ENCODE peak calls at places on chromosome 15, in seven cellular contexts. P, J, O, I, M, F and S are unnamed samples.

GRCh38 chr15:87219650-87220615 is 1036.6 kb downstream of the NTRK3 start:
- DNase-seq in P (no peak), J (no peak), O (peak), I (no peak), M (no peak), F (no peak), S (no peak)

GRCh38 chr15:65008989-65009388 is 19.3 kb upstream of the SPG21 start:
- DNase-seq in P (peak), J (no peak), O (no peak), I (no peak), M (no peak), F (no peak), S (no peak)

GRCh38 chr15:80176443-80176842 is 23.6 kb downstream of the FAH start:
- DNase-seq in P (no peak), J (peak), O (no peak), I (no peak), M (no peak), F (peak), S (no peak)

GRCh38 chr15:72919936-72920455 is 132.3 kb upstream of the NEO1 start:
- DNase-seq in P (no peak), J (no peak), O (no peak), I (no peak), M (no peak), F (no peak), S (no peak)

GRCh38 chr15:58309993-58310928 is 121.5 kb upstream of the LIPC start:
- DNase-seq in P (no peak), J (peak), O (no peak), I (no peak), M (no peak), F (peak), S (no peak)

GRCh38 chr15:64623347-64624024 is 151.9 kb downstream of the RBPMS2 start:
- DNase-seq in P (no peak), J (no peak), O (no peak), I (no peak), M (no peak), F (no peak), S (no peak)

GRCh38 chr15:38587214-38587613 is 22.6 kb upstream of the RASGRP1 start:
- DNase-seq in P (no peak), J (no peak), O (no peak), I (no peak), M (no peak), F (no peak), S (no peak)

GRCh38 chr15:73700041-73700842 is 16.1 kb downstream of the CD276 start:
- DNase-seq in P (peak), J (peak), O (no peak), I (peak), M (peak), F (peak), S (peak)

GRCh38 chr15:79221696-79222095 is 60.8 kb upstream of the ANKRD34C start:
- DNase-seq in P (no peak), J (no peak), O (no peak), I (no peak), M (no peak), F (no peak), S (no peak)

GRCh38 chr15:63601026-63601726 is 4.0 kb downstream of the FBXL22 start:
- DNase-seq in P (peak), J (no peak), O (peak), I (peak), M (peak), F (no peak), S (no peak)

GRCh38 chr15:94416829-94417228 is 185.5 kb downstream of the MCTP2 start:
- DNase-seq in P (no peak), J (no peak), O (no peak), I (no peak), M (no peak), F (no peak), S (no peak)

GRCh38 chr15:94414921-94415320 is 183.6 kb downstream of the MCTP2 start:
- DNase-seq in P (no peak), J (no peak), O (no peak), I (no peak), M (no peak), F (no peak), S (no peak)

GRCh38 chr15:94412979-94413741 is 181.8 kb downstream of the MCTP2 start:
- DNase-seq in P (peak), J (no peak), O (no peak), I (peak), M (peak), F (no peak), S (no peak)

DNA sequence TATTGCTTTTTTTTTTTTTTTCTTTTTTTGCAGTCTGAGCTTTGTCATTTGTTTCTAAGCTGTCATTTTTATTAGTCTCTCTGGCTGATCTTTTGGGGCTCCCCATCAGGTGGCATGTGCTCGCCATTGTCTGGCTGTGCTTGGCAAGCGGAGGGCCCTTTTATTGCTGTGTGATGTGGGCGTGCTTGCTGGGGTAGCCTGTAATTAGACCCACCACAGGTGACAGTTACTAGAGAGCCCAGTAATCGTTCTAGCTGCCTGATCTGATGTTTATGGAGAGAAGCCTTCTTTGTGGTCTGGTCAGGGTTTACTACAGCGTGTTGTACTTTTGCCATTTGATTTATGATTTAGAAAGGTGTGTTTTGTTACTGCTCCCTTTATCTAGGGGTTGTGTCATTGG is 179.9 kb downstream of the MCTP2 start:
- DNase-seq in P (no peak), J (no peak), O (no peak), I (no peak), M (no peak), F (no peak), S (no peak)
- TF ChIP-seq POLR2AphosphoS5 in P (no peak), J (no peak), O (no peak), I (no peak), M (no peak), F (no peak), S (no peak)

DNA sequence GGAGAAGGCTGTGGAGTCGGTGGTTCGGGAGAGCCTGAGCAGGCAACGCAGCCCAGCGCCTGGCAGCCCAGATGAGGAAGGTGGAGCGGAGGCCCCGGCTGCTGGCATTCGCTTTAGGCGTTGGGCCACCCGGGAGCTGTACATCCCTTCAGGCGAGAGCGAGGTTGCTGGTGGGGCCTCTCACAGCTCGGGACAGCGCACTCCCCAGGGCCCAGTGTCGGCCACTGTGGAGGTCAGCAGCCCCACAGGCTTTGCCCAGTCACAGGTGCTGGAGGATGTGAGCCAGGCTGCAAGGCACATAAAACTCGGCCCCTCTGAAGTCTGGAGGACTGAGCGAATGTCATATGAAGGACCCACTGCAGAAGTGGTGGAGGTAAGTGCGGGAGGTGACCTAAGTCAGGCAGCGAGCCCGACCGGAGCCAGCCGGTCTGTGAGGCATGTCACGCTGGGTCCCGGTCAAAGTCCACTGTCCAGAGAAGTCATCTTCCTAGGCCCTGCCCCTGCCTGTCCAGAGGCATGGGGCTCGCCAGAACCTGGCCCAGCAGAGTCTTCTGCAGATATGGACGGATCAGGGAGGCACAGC is 26.7 kb downstream of the SYNM start:
- DNase-seq in P (no peak), J (no peak), O (no peak), I (no peak), M (no peak), F (peak), S (no peak)
- H3K27ac ChIP-seq in P (no peak), J (no peak), O (peak), I (no peak), M (peak), F (peak), S (no peak)

DNA sequence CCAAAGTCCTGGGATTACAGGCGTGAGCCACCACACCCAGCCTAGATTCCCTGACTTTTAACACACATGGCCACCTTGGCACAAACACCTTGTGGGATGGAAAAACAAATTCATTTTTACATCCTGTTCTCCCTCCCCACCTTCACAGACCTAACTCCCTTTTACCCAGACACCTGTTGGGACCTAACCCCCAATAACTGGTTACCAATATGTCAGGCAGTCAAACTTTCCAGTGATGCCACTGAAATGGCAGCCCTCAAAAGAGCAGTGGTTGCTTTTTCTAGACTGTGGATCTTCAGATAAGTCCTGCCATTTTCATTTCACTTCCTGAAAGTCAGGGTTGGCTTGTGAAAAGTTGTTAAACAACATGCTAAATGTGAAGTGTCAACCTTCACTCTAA is 34.9 kb downstream of the SIN3A start:
- DNase-seq in P (no peak), J (no peak), O (no peak), I (no peak), M (no peak), F (no peak), S (no peak)
- TF ChIP-seq POLR2AphosphoS5 in P (no peak), J (no peak), O (no peak), I (no peak), M (no peak), F (no peak), S (no peak)

GRCh38 chr15:70788114-70789049 is 25.0 kb upstream of the UACA start:
- DNase-seq in P (no peak), J (no peak), O (no peak), I (no peak), M (no peak), F (no peak), S (no peak)
- H3K27ac ChIP-seq in P (no peak), J (no peak), O (no peak), I (no peak), M (peak), F (no peak), S (no peak)

GRCh38 chr15:41972341-41973237 is at the start of gene EHD4:
- DNase-seq in P (peak), J (peak), O (peak), I (peak), M (peak), F (peak), S (peak)
- TF ChIP-seq POLR2AphosphoS5 in P (peak), J (peak), O (peak), I (peak), M (peak), F (peak), S (peak)

GRCh38 chr15:89362203-89363101 is 27.8 kb upstream of the POLG start:
- DNase-seq in P (peak), J (no peak), O (no peak), I (no peak), M (no peak), F (no peak), S (no peak)

GRCh38 chr15:89359471-89360293 is 25.1 kb upstream of the POLG start:
- DNase-seq in P (peak), J (no peak), O (no peak), I (no peak), M (no peak), F (no peak), S (no peak)

GRCh38 chr15:89363133-89363532 is 28.5 kb upstream of the POLG start:
- DNase-seq in P (no peak), J (no peak), O (no peak), I (no peak), M (no peak), F (no peak), S (no peak)

GRCh38 chr15:89360294-89360971 is 25.8 kb upstream of the POLG start:
- DNase-seq in P (peak), J (no peak), O (no peak), I (no peak), M (no peak), F (no peak), S (no peak)

DNA sequence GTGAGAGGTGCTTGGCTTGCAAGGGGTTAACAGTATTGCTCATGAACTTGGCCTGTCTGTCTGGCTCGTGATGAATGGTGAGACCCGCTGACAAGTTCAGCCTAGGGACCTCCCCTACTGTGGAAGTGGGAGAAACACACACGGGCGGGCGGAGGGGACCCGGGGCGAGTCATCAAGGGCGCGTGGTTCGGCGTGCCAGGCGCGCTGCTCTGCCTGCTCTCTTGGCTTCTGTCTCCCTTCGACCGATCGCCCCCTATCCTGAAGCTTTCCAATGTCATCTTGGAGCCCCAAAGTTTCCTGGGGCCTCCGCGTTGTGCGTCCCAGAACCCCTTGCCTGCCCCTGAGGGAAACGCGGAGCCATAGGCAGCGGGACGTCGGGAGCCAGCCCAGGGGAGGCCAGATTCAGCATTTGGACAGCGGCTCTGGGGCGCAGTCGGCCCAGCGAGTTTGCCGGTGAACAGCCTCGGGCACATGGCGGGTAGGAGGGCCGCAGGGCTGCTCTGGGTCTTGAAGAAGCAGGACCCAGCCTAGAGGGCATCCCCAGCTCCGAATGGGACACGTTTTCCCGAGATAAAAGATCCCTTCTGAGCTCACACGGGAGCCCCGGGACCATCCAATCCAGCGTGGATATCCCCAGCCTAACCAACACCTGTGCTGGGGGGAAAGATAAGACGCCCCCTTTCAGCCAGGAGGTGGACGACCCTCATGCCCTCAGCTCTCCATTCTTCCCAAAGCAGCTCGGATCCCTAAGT is 27.0 kb upstream of the POLG start:
- DNase-seq in P (peak), J (peak), O (no peak), I (peak), M (peak), F (no peak), S (peak)
- H3K27ac ChIP-seq in P (no peak), J (no peak), O (no peak), I (no peak), M (no peak), F (no peak), S (no peak)

GRCh38 chr15:101067660-101068522 is 148.7 kb downstream of the LRRK1 start:
- DNase-seq in P (no peak), J (no peak), O (no peak), I (no peak), M (no peak), F (no peak), S (no peak)
- TF ChIP-seq POLR2AphosphoS5 in P (peak), J (no peak), O (no peak), I (no peak), M (no peak), F (no peak), S (no peak)

GRCh38 chr15:48596841-48597240 is 48.7 kb downstream of the FBN1 start:
- DNase-seq in P (no peak), J (no peak), O (no peak), I (no peak), M (no peak), F (no peak), S (no peak)
- H3K27ac ChIP-seq in P (no peak), J (no peak), O (no peak), I (no peak), M (no peak), F (no peak), S (no peak)

GRCh38 chr15:55379095-55379494 is 29.1 kb downstream of the CCPG1 start:
- DNase-seq in P (no peak), J (no peak), O (no peak), I (no peak), M (no peak), F (no peak), S (no peak)
- TF ChIP-seq POLR2AphosphoS5 in P (no peak), J (no peak), O (no peak), I (no peak), M (no peak), F (no peak), S (no peak)